ENCODE peak calls at places on chromosomes 2 and 18, in seven cellular contexts. One of them, this sample, is unnamed.

GRCh38 chr2:101790856-101791255 is 93.3 kb downstream of the MAP4K4 start:
- DNase-seq in NCI-H1105 treated with DMSO at 0.1 percent for 48 hours: no peak
- DNase-seq in choroid plexus epithelial cell: peak
- DNase-seq in activated T-cell treated with anti-CD3 and anti-CD28 coated beads for 1 hour: no peak
- DNase-seq in activated CD4-positive, alpha-beta T cell treated with anti-CD3 and anti-CD28 coated beads, Interleukin-2, amount 10 ng/mL, durations not matched to agents 7 days and 5 days: no peak
- DNase-seq in KBM-7: no peak
- DNase-seq in CD4-positive, alpha-beta memory T cell: no peak
- DNase-seq in this sample: no peak

GRCh38 chr2:71940695-71941094 is 207.0 kb downstream of the CYP26B1 start:
- DNase-seq in activated T-cell treated with anti-CD3 and anti-CD28 coated beads for 1 hour: no peak
- DNase-seq in CD4-positive, alpha-beta memory T cell: no peak
- DNase-seq in choroid plexus epithelial cell: no peak
- DNase-seq in activated CD4-positive, alpha-beta T cell treated with anti-CD3 and anti-CD28 coated beads, Interleukin-2, amount 10 ng/mL, durations not matched to agents 7 days and 5 days: no peak
- DNase-seq in KBM-7: no peak
- DNase-seq in NCI-H1105 treated with DMSO at 0.1 percent for 48 hours: no peak
- DNase-seq in this sample: peak

GRCh38 chr2:20040489-20041172 is 10.8 kb downstream of the LAPTM4A start:
- DNase-seq in choroid plexus epithelial cell: no peak
- DNase-seq in activated T-cell treated with anti-CD3 and anti-CD28 coated beads for 1 hour: no peak
- DNase-seq in KBM-7: no peak
- DNase-seq in activated CD4-positive, alpha-beta T cell treated with anti-CD3 and anti-CD28 coated beads, Interleukin-2, amount 10 ng/mL, durations not matched to agents 7 days and 5 days: no peak
- DNase-seq in CD4-positive, alpha-beta memory T cell: no peak
- DNase-seq in NCI-H1105 treated with DMSO at 0.1 percent for 48 hours: no peak
- DNase-seq in this sample: no peak

GRCh38 chr2:170843656-170844055 is 27.0 kb downstream of the GAD1 start:
- DNase-seq in CD4-positive, alpha-beta memory T cell: no peak
- DNase-seq in NCI-H1105 treated with DMSO at 0.1 percent for 48 hours: no peak
- DNase-seq in KBM-7: peak
- DNase-seq in activated CD4-positive, alpha-beta T cell treated with anti-CD3 and anti-CD28 coated beads, Interleukin-2, amount 10 ng/mL, durations not matched to agents 7 days and 5 days: no peak
- DNase-seq in activated T-cell treated with anti-CD3 and anti-CD28 coated beads for 1 hour: no peak
- DNase-seq in choroid plexus epithelial cell: peak
- DNase-seq in this sample: no peak

GRCh38 chr18:3885209-3885792 is 435.3 kb downstream of the TGIF1 start:
- DNase-seq in NCI-H1105 treated with DMSO at 0.1 percent for 48 hours: no peak
- DNase-seq in activated T-cell treated with anti-CD3 and anti-CD28 coated beads for 1 hour: no peak
- DNase-seq in activated CD4-positive, alpha-beta T cell treated with anti-CD3 and anti-CD28 coated beads, Interleukin-2, amount 10 ng/mL, durations not matched to agents 7 days and 5 days: no peak
- DNase-seq in KBM-7: peak
- DNase-seq in CD4-positive, alpha-beta memory T cell: no peak
- DNase-seq in choroid plexus epithelial cell: no peak
- DNase-seq in this sample: no peak

GRCh38 chr2:201270293-201271001 is 10.1 kb downstream of the CASP8 start:
- DNase-seq in choroid plexus epithelial cell: no peak
- DNase-seq in KBM-7: no peak
- DNase-seq in NCI-H1105 treated with DMSO at 0.1 percent for 48 hours: no peak
- DNase-seq in activated CD4-positive, alpha-beta T cell treated with anti-CD3 and anti-CD28 coated beads, Interleukin-2, amount 10 ng/mL, durations not matched to agents 7 days and 5 days: no peak
- DNase-seq in activated T-cell treated with anti-CD3 and anti-CD28 coated beads for 1 hour: no peak
- DNase-seq in CD4-positive, alpha-beta memory T cell: no peak
- DNase-seq in this sample: no peak

GRCh38 chr18:75752864-75753263 is 325.4 kb upstream of the SMIM21 start:
- DNase-seq in activated T-cell treated with anti-CD3 and anti-CD28 coated beads for 1 hour: no peak
- DNase-seq in NCI-H1105 treated with DMSO at 0.1 percent for 48 hours: no peak
- DNase-seq in CD4-positive, alpha-beta memory T cell: no peak
- DNase-seq in KBM-7: no peak
- DNase-seq in choroid plexus epithelial cell: no peak
- DNase-seq in activated CD4-positive, alpha-beta T cell treated with anti-CD3 and anti-CD28 coated beads, Interleukin-2, amount 10 ng/mL, durations not matched to agents 7 days and 5 days: no peak
- DNase-seq in this sample: no peak

GRCh38 chr2:225694664-225695063 is 295.2 kb downstream of the NYAP2 start:
- DNase-seq in activated CD4-positive, alpha-beta T cell treated with anti-CD3 and anti-CD28 coated beads, Interleukin-2, amount 10 ng/mL, durations not matched to agents 7 days and 5 days: no peak
- DNase-seq in CD4-positive, alpha-beta memory T cell: no peak
- DNase-seq in activated T-cell treated with anti-CD3 and anti-CD28 coated beads for 1 hour: no peak
- DNase-seq in NCI-H1105 treated with DMSO at 0.1 percent for 48 hours: no peak
- DNase-seq in KBM-7: no peak
- DNase-seq in choroid plexus epithelial cell: peak
- DNase-seq in this sample: no peak

GRCh38 chr2:21779786-21780185 is 656.0 kb downstream of the TDRD15 start:
- DNase-seq in choroid plexus epithelial cell: peak
- DNase-seq in CD4-positive, alpha-beta memory T cell: no peak
- DNase-seq in activated T-cell treated with anti-CD3 and anti-CD28 coated beads for 1 hour: no peak
- DNase-seq in activated CD4-positive, alpha-beta T cell treated with anti-CD3 and anti-CD28 coated beads, Interleukin-2, amount 10 ng/mL, durations not matched to agents 7 days and 5 days: no peak
- DNase-seq in KBM-7: no peak
- DNase-seq in NCI-H1105 treated with DMSO at 0.1 percent for 48 hours: no peak
- DNase-seq in this sample: no peak

GRCh38 chr2:176514805-176515500 is 245.7 kb downstream of the MTX2 start:
- DNase-seq in choroid plexus epithelial cell: no peak
- DNase-seq in NCI-H1105 treated with DMSO at 0.1 percent for 48 hours: no peak
- DNase-seq in CD4-positive, alpha-beta memory T cell: no peak
- DNase-seq in KBM-7: no peak
- DNase-seq in activated CD4-positive, alpha-beta T cell treated with anti-CD3 and anti-CD28 coated beads, Interleukin-2, amount 10 ng/mL, durations not matched to agents 7 days and 5 days: no peak
- DNase-seq in activated T-cell treated with anti-CD3 and anti-CD28 coated beads for 1 hour: no peak
- DNase-seq in this sample: no peak

GRCh38 chr2:48851161-48851560 is 95.6 kb upstream of the LHCGR start:
- DNase-seq in NCI-H1105 treated with DMSO at 0.1 percent for 48 hours: no peak
- DNase-seq in CD4-positive, alpha-beta memory T cell: no peak
- DNase-seq in KBM-7: no peak
- DNase-seq in activated CD4-positive, alpha-beta T cell treated with anti-CD3 and anti-CD28 coated beads, Interleukin-2, amount 10 ng/mL, durations not matched to agents 7 days and 5 days: no peak
- DNase-seq in choroid plexus epithelial cell: peak
- DNase-seq in activated T-cell treated with anti-CD3 and anti-CD28 coated beads for 1 hour: no peak
- DNase-seq in this sample: no peak

GRCh38 chr2:207416111-207416510 is 113.7 kb upstream of the CREB1 start:
- DNase-seq in KBM-7: no peak
- DNase-seq in activated CD4-positive, alpha-beta T cell treated with anti-CD3 and anti-CD28 coated beads, Interleukin-2, amount 10 ng/mL, durations not matched to agents 7 days and 5 days: no peak
- DNase-seq in choroid plexus epithelial cell: no peak
- DNase-seq in activated T-cell treated with anti-CD3 and anti-CD28 coated beads for 1 hour: no peak
- DNase-seq in CD4-positive, alpha-beta memory T cell: no peak
- DNase-seq in NCI-H1105 treated with DMSO at 0.1 percent for 48 hours: no peak
- DNase-seq in this sample: no peak

GRCh38 chr18:6315556-6316331 is 99.0 kb downstream of the L3MBTL4 start:
- DNase-seq in activated CD4-positive, alpha-beta T cell treated with anti-CD3 and anti-CD28 coated beads, Interleukin-2, amount 10 ng/mL, durations not matched to agents 7 days and 5 days: no peak
- DNase-seq in choroid plexus epithelial cell: no peak
- DNase-seq in activated T-cell treated with anti-CD3 and anti-CD28 coated beads for 1 hour: no peak
- DNase-seq in NCI-H1105 treated with DMSO at 0.1 percent for 48 hours: no peak
- DNase-seq in CD4-positive, alpha-beta memory T cell: no peak
- DNase-seq in KBM-7: no peak
- DNase-seq in this sample: no peak

GRCh38 chr2:17538844-17539554 is 1.5 kb upstream of the VSNL1 start:
- DNase-seq in KBM-7: peak
- DNase-seq in CD4-positive, alpha-beta memory T cell: no peak
- DNase-seq in NCI-H1105 treated with DMSO at 0.1 percent for 48 hours: peak
- DNase-seq in activated T-cell treated with anti-CD3 and anti-CD28 coated beads for 1 hour: no peak
- DNase-seq in choroid plexus epithelial cell: peak
- DNase-seq in activated CD4-positive, alpha-beta T cell treated with anti-CD3 and anti-CD28 coated beads, Interleukin-2, amount 10 ng/mL, durations not matched to agents 7 days and 5 days: no peak
- DNase-seq in this sample: no peak

GRCh38 chr2:101223814-101224231 is 28.9 kb upstream of the CNOT11 start:
- DNase-seq in activated T-cell treated with anti-CD3 and anti-CD28 coated beads for 1 hour: peak
- DNase-seq in CD4-positive, alpha-beta memory T cell: peak
- DNase-seq in activated CD4-positive, alpha-beta T cell treated with anti-CD3 and anti-CD28 coated beads, Interleukin-2, amount 10 ng/mL, durations not matched to agents 7 days and 5 days: peak
- DNase-seq in NCI-H1105 treated with DMSO at 0.1 percent for 48 hours: no peak
- DNase-seq in KBM-7: peak
- DNase-seq in choroid plexus epithelial cell: no peak
- DNase-seq in this sample: peak

GRCh38 chr2:121662651-121663050 is 13.4 kb upstream of the CLASP1 start:
- DNase-seq in choroid plexus epithelial cell: peak
- DNase-seq in KBM-7: no peak
- DNase-seq in activated T-cell treated with anti-CD3 and anti-CD28 coated beads for 1 hour: no peak
- DNase-seq in activated CD4-positive, alpha-beta T cell treated with anti-CD3 and anti-CD28 coated beads, Interleukin-2, amount 10 ng/mL, durations not matched to agents 7 days and 5 days: no peak
- DNase-seq in NCI-H1105 treated with DMSO at 0.1 percent for 48 hours: no peak
- DNase-seq in CD4-positive, alpha-beta memory T cell: no peak
- DNase-seq in this sample: no peak

GRCh38 chr18:44579028-44579692 is 101.5 kb upstream of the SETBP1 start:
- DNase-seq in activated T-cell treated with anti-CD3 and anti-CD28 coated beads for 1 hour: no peak
- DNase-seq in CD4-positive, alpha-beta memory T cell: no peak
- DNase-seq in NCI-H1105 treated with DMSO at 0.1 percent for 48 hours: peak
- DNase-seq in choroid plexus epithelial cell: peak
- DNase-seq in KBM-7: peak
- DNase-seq in activated CD4-positive, alpha-beta T cell treated with anti-CD3 and anti-CD28 coated beads, Interleukin-2, amount 10 ng/mL, durations not matched to agents 7 days and 5 days: peak
- DNase-seq in this sample: no peak

GRCh38 chr2:180017764-180018163 is 10.7 kb upstream of the CWC22 start:
- DNase-seq in CD4-positive, alpha-beta memory T cell: no peak
- DNase-seq in KBM-7: no peak
- DNase-seq in NCI-H1105 treated with DMSO at 0.1 percent for 48 hours: no peak
- DNase-seq in activated CD4-positive, alpha-beta T cell treated with anti-CD3 and anti-CD28 coated beads, Interleukin-2, amount 10 ng/mL, durations not matched to agents 7 days and 5 days: no peak
- DNase-seq in activated T-cell treated with anti-CD3 and anti-CD28 coated beads for 1 hour: no peak
- DNase-seq in choroid plexus epithelial cell: peak
- DNase-seq in this sample: no peak

GRCh38 chr2:74368499-74368898 is 11.6 kb downstream of the DCTN1 start:
- DNase-seq in activated CD4-positive, alpha-beta T cell treated with anti-CD3 and anti-CD28 coated beads, Interleukin-2, amount 10 ng/mL, durations not matched to agents 7 days and 5 days: no peak
- DNase-seq in CD4-positive, alpha-beta memory T cell: no peak
- DNase-seq in KBM-7: no peak
- DNase-seq in NCI-H1105 treated with DMSO at 0.1 percent for 48 hours: no peak
- DNase-seq in choroid plexus epithelial cell: no peak
- DNase-seq in activated T-cell treated with anti-CD3 and anti-CD28 coated beads for 1 hour: no peak
- DNase-seq in this sample: no peak

GRCh38 chr2:55012648-55013484 is 37.4 kb downstream of the RTN4 start:
- DNase-seq in activated CD4-positive, alpha-beta T cell treated with anti-CD3 and anti-CD28 coated beads, Interleukin-2, amount 10 ng/mL, durations not matched to agents 7 days and 5 days: no peak
- DNase-seq in NCI-H1105 treated with DMSO at 0.1 percent for 48 hours: no peak
- DNase-seq in activated T-cell treated with anti-CD3 and anti-CD28 coated beads for 1 hour: no peak
- DNase-seq in CD4-positive, alpha-beta memory T cell: no peak
- DNase-seq in choroid plexus epithelial cell: no peak
- DNase-seq in KBM-7: no peak
- DNase-seq in this sample: no peak

This sample was measured in activated effector memory CD4-positive, alpha-beta T cell treated with anti-CD3 and anti-CD28 coated beads, Interleukin-2, amount 50 U/mL, for 16 hours.